ENCODE peak calls at places on chromosome 15, in eight cellular contexts. W, Y, P, A, J, N, X and K are unnamed samples.

GRCh38 chr15:100690786-100691160 is 88.4 kb downstream of the ASB7 start:
- DNase-seq in W (no peak), Y (no peak), P (no peak), A (no peak), J (no peak), N (no peak), X (no peak), K (no peak)

GRCh38 chr15:31811641-31812040 is 218.7 kb upstream of the CHRNA7 start:
- DNase-seq in W (no peak), Y (no peak), P (no peak), A (no peak), J (no peak), N (no peak), X (no peak), K (no peak)

GRCh38 chr15:25058080-25058785 is 103.4 kb downstream of the SNRPN start:
- DNase-seq in W (no peak), Y (peak), P (no peak), A (no peak), J (no peak), N (no peak), X (no peak), K (no peak)

GRCh38 chr15:26866298-26867198 is at the start of gene GABRA5:
- DNase-seq in W (peak), Y (no peak), P (no peak), A (no peak), J (peak), N (no peak), X (no peak), K (peak)

GRCh38 chr15:89121414-89121813 is 33.2 kb downstream of the ABHD2 start:
- DNase-seq in W (no peak), Y (no peak), P (no peak), A (no peak), J (peak), N (no peak), X (no peak), K (no peak)

GRCh38 chr15:46091860-46092450 is 457.1 kb downstream of the SQOR start:
- DNase-seq in W (peak), Y (no peak), P (no peak), A (no peak), J (peak), N (no peak), X (peak), K (peak)

GRCh38 chr15:63491116-63491817 is 13.1 kb upstream of the USP3 start:
- DNase-seq in W (no peak), Y (peak), P (no peak), A (no peak), J (no peak), N (no peak), X (no peak), K (no peak)

GRCh38 chr15:36964626-36965025 is 135.7 kb downstream of the MEIS2 start:
- DNase-seq in W (no peak), Y (no peak), P (no peak), A (no peak), J (no peak), N (no peak), X (no peak), K (no peak)

GRCh38 chr15:56765252-56765651 is 31.9 kb upstream of the ZNF280D start:
- DNase-seq in W (no peak), Y (no peak), P (no peak), A (no peak), J (peak), N (no peak), X (no peak), K (no peak)

GRCh38 chr15:71312194-71312708 is 197.0 kb downstream of the THSD4 start:
- DNase-seq in W (no peak), Y (no peak), P (no peak), A (no peak), J (no peak), N (no peak), X (no peak), K (no peak)

GRCh38 chr15:25089577-25089976 is 134.8 kb downstream of the SNRPN start:
- DNase-seq in W (no peak), Y (peak), P (no peak), A (no peak), J (no peak), N (no peak), X (no peak), K (no peak)

GRCh38 chr15:70092462-70092850 is 5.3 kb downstream of the TLE3 start:
- DNase-seq in W (no peak), Y (no peak), P (no peak), A (no peak), J (no peak), N (no peak), X (peak), K (no peak)

GRCh38 chr15:51089699-51090098 is 5.0 kb downstream of the TNFAIP8L3 start:
- DNase-seq in W (no peak), Y (no peak), P (no peak), A (no peak), J (no peak), N (no peak), X (no peak), K (peak)

GRCh38 chr15:90986790-90987507 is 7.4 kb downstream of the PRC1 start:
- DNase-seq in W (no peak), Y (no peak), P (no peak), A (no peak), J (no peak), N (no peak), X (no peak), K (no peak)

GRCh38 chr15:63888823-63889222 is 55.1 kb upstream of the HERC1 start:
- DNase-seq in W (no peak), Y (no peak), P (no peak), A (no peak), J (no peak), N (no peak), X (no peak), K (no peak)

GRCh38 chr15:65638681-65639089 is 16.9 kb downstream of the SLC24A1 start:
- DNase-seq in W (peak), Y (no peak), P (no peak), A (peak), J (peak), N (peak), X (peak), K (peak)

GRCh38 chr15:73923488-73924164 is 2.6 kb upstream of the LOXL1 start:
- DNase-seq in W (no peak), Y (peak), P (no peak), A (no peak), J (no peak), N (no peak), X (no peak), K (no peak)

GRCh38 chr15:95162967-95163531 is 931.7 kb downstream of the MCTP2 start:
- DNase-seq in W (no peak), Y (no peak), P (no peak), A (no peak), J (peak), N (no peak), X (peak), K (no peak)

GRCh38 chr15:53665930-53666329 is 93.5 kb downstream of the WDR72 start:
- DNase-seq in W (no peak), Y (no peak), P (no peak), A (no peak), J (no peak), N (no peak), X (no peak), K (peak)

GRCh38 chr15:85063088-85063487 is 81.4 kb downstream of the PDE8A start:
- DNase-seq in W (no peak), Y (no peak), P (no peak), A (no peak), J (no peak), N (no peak), X (no peak), K (no peak)

GRCh38 chr15:71888797-71889196 is 78.4 kb downstream of the NR2E3 start:
- DNase-seq in W (no peak), Y (no peak), P (no peak), A (peak), J (no peak), N (no peak), X (no peak), K (no peak)

GRCh38 chr15:90774731-90775521 is 57.8 kb downstream of the BLM start:
- DNase-seq in W (no peak), Y (no peak), P (no peak), A (no peak), J (no peak), N (no peak), X (peak), K (no peak)

GRCh38 chr15:56215769-56216168 is 27.9 kb downstream of the RFX7 start:
- DNase-seq in W (no peak), Y (no peak), P (no peak), A (no peak), J (no peak), N (no peak), X (peak), K (no peak)

GRCh38 chr15:90813796-90814192 is 54.6 kb upstream of the FURIN start:
- DNase-seq in W (no peak), Y (no peak), P (no peak), A (no peak), J (no peak), N (no peak), X (no peak), K (no peak)

GRCh38 chr15:62133141-62133540 is 31.9 kb downstream of the C2CD4B start:
- DNase-seq in W (no peak), Y (no peak), P (no peak), A (no peak), J (no peak), N (no peak), X (no peak), K (no peak)

GRCh38 chr15:78662028-78662427 is 21.0 kb upstream of the CHRNB4 start:
- DNase-seq in W (no peak), Y (peak), P (no peak), A (no peak), J (no peak), N (no peak), X (no peak), K (no peak)

GRCh38 chr15:88652456-88653199 is 13.8 kb downstream of the ISG20 start:
- DNase-seq in W (no peak), Y (peak), P (no peak), A (no peak), J (no peak), N (no peak), X (no peak), K (no peak)

GRCh38 chr15:74032606-74033561 is 38.4 kb downstream of the PML start:
- DNase-seq in W (no peak), Y (no peak), P (no peak), A (no peak), J (no peak), N (no peak), X (no peak), K (no peak)

GRCh38 chr15:44157679-44158078 is 37.4 kb downstream of the FRMD5 start:
- DNase-seq in W (no peak), Y (no peak), P (no peak), A (no peak), J (peak), N (no peak), X (peak), K (peak)

GRCh38 chr15:71114887-71115566 is at the start of gene THSD4:
- DNase-seq in W (peak), Y (peak), P (no peak), A (no peak), J (peak), N (peak), X (no peak), K (peak)

GRCh38 chr15:55343168-55343567 is 24.1 kb downstream of the PIGB start:
- DNase-seq in W (no peak), Y (no peak), P (no peak), A (no peak), J (no peak), N (no peak), X (no peak), K (no peak)

GRCh38 chr15:63983071-63983711 is 63.1 kb downstream of the DAPK2 start:
- DNase-seq in W (peak), Y (peak), P (no peak), A (no peak), J (no peak), N (no peak), X (no peak), K (no peak)

GRCh38 chr15:85587707-85588441 is 206.9 kb downstream of the KLHL25 start:
- DNase-seq in W (no peak), Y (no peak), P (no peak), A (no peak), J (peak), N (no peak), X (no peak), K (no peak)

GRCh38 chr15:40763801-40764765 is at the start of gene GCHFR:
- DNase-seq in W (peak), Y (peak), P (peak), A (no peak), J (peak), N (peak), X (no peak), K (peak)

GRCh38 chr15:97482521-97482920 is 478.0 kb upstream of the ARRDC4 start:
- DNase-seq in W (peak), Y (no peak), P (no peak), A (no peak), J (no peak), N (no peak), X (no peak), K (no peak)
- TF ChIP-seq CTCF in W (peak), Y (no peak), P (no peak), A (no peak), J (peak), N (no peak), X (no peak), K (no peak)

GRCh38 chr15:72902245-72902928 is 118.8 kb upstream of the ADPGK start:
- DNase-seq in W (peak), Y (no peak), P (peak), A (no peak), J (peak), N (no peak), X (no peak), K (peak)
- TF ChIP-seq CTCF in W (no peak), Y (no peak), P (no peak), A (no peak), J (no peak), N (no peak), X (no peak), K (no peak)

GRCh38 chr15:77097921-77098320 is 27.0 kb upstream of the TSPAN3 start:
- DNase-seq in W (no peak), Y (no peak), P (no peak), A (no peak), J (no peak), N (no peak), X (no peak), K (no peak)

GRCh38 chr15:77096131-77096530 is 25.2 kb upstream of the TSPAN3 start:
- DNase-seq in W (no peak), Y (no peak), P (no peak), A (no peak), J (no peak), N (no peak), X (no peak), K (no peak)

GRCh38 chr15:77096541-77096940 is 25.6 kb upstream of the TSPAN3 start:
- DNase-seq in W (no peak), Y (no peak), P (no peak), A (no peak), J (no peak), N (no peak), X (no peak), K (no peak)

GRCh38 chr15:77097317-77097721 is 26.4 kb upstream of the TSPAN3 start:
- DNase-seq in W (no peak), Y (no peak), P (no peak), A (no peak), J (no peak), N (no peak), X (no peak), K (no peak)

DNA sequence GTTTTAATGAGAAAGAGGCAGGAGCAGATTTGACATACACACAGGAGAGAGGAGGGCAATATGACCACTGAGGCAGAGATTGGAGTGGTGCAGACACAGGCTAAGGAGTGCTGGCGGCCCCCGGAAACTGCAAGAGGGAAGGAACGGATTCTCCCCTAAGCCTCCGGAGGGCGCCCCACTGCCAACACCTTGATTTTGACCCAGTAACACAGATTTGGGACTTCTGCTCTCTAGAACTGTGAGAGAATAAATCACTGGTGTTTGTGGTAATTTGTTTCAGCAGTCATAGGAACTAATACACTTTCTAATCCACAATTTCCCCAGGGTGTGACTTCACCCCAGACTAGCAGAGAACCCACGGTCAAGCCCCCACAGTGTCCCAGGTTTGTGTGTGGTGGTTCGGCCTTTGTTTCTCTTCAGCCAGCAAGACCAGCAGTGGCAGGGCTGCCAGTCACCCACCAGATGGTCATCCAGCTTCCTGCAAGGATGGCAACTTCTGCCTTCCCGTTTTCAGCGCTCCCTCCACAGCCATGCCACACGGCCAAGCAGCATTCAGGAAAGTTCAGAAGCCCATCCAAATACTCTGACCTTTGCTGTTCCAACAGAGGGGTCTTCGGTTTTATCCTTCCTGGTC is 23.6 kb upstream of the TSPAN3 start:
- DNase-seq in W (no peak), Y (no peak), P (no peak), A (no peak), J (no peak), N (no peak), X (no peak), K (no peak)
- TF ChIP-seq CTCF in W (no peak), Y (no peak), P (no peak), A (peak), J (no peak), N (no peak), X (peak), K (peak)

DNA sequence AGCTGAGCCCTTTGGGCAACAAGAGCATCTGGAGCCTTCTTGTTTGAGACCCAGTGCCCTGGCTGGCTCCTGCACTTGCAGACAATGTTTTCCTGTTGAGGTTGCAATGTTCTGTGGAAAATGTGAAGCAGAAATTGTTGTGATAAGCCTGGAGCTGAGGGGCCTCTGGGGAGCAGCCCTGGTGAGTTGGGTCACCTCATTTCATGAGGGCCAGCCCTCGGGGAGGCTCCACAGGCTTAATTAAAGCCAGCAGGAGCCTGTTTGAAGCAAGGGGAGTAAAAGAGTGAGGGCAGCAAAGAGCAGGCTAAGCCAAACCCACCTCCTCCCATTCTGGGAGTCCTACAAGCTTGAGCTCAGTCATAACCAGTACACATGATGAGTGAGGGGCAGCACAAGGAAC is 154.3 kb downstream of the ALDH1A2 start:
- DNase-seq in W (peak), Y (no peak), P (no peak), A (no peak), J (no peak), N (no peak), X (no peak), K (peak)
- TF ChIP-seq CTCF in W (no peak), Y (no peak), P (no peak), A (no peak), J (no peak), N (no peak), X (no peak), K (no peak)

DNA sequence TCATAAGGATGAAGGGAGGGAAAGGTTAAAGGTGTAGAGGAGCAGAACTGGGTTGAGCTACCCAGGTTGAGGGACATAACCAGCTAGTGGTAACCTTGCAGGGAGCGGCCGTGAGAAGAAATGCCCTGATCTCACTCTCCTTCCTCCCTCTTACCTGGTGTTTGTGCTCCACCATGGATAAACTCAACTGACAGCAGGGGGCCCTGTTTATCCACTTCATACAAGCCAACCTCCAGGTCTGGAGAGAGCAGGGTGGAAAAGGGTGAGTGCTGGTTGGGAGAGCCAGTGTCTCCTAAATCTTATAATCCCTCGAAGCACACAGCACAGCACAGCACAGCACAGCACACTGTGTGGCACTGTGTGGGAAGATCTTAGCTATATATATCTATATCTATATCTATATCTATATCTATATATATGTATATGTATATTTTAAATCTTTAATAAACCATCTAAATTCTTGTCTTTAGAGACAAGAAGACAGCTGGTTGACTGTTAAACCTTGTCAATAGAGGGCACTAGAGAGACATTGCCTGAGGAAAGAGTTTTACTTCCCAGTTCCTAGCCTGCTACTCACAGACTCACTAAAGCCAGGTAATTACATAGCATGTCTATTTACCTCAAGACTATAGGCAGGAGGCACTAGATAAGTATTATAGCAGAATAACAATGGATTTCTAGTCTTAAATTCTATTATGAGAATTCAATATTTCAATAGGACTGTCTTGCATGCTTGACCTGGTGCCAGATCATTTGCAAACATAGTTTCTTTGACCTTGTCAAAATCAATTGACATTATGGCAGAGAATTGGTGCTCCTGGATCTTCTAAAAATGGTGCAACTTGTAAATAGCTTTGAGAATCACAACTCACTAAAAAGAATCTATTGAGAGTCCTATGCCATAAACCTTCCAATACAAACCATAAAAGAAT is 21.7 kb upstream of the FMN1 start:
- DNase-seq in W (no peak), Y (no peak), P (no peak), A (no peak), J (peak), N (no peak), X (no peak), K (peak)
- TF ChIP-seq CTCF in W (peak), Y (no peak), P (no peak), A (peak), J (peak), N (peak), X (peak), K (peak)

GRCh38 chr15:32898414-32898813 is 180.6 kb downstream of the GREM1 start:
- DNase-seq in W (no peak), Y (no peak), P (no peak), A (no peak), J (no peak), N (no peak), X (no peak), K (no peak)

GRCh38 chr15:32901995-32902394 is 184.2 kb downstream of the GREM1 start:
- DNase-seq in W (no peak), Y (no peak), P (no peak), A (no peak), J (no peak), N (no peak), X (no peak), K (no peak)

GRCh38 chr15:32898991-32899613 is 181.3 kb downstream of the GREM1 start:
- DNase-seq in W (peak), Y (peak), P (no peak), A (no peak), J (no peak), N (no peak), X (no peak), K (no peak)

GRCh38 chr15:32903591-32903990 is 185.8 kb downstream of the GREM1 start:
- DNase-seq in W (no peak), Y (no peak), P (no peak), A (no peak), J (no peak), N (no peak), X (no peak), K (no peak)

GRCh38 chr15:32901192-32901591 is 183.4 kb downstream of the GREM1 start:
- DNase-seq in W (no peak), Y (no peak), P (no peak), A (no peak), J (no peak), N (no peak), X (no peak), K (no peak)
- TF ChIP-seq CTCF in W (no peak), Y (no peak), P (no peak), A (no peak), J (no peak), N (no peak), X (no peak), K (no peak)

DNA sequence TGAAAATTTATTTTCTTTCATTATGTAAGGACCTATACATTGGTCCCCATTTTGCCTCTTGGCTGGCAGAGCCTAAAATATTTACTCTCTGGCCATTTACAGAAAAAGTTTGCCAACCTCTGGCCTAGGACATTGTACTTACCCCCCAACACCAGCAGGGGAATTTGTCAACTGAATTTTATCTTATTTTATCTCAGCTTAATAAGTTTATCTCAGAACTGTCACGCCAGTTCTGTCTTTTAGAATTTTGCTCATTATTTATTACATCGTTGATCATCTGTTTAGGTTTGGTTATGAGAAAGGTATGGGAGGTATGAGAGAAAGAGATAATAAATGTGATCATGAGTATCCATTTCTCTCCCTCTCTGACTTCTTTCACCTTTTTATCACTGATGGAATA is 38.3 kb downstream of the CHD2 start:
- DNase-seq in W (no peak), Y (no peak), P (no peak), A (no peak), J (no peak), N (no peak), X (no peak), K (no peak)
- TF ChIP-seq CTCF in W (peak), Y (no peak), P (no peak), A (peak), J (no peak), N (no peak), X (peak), K (peak)